ENCODE peak calls at places on chromosomes 2 and 18, in four cellular contexts. N is fibroblast of lung, D is GM23248, Z is mesenchymal stem cell. J is an unnamed sample.

GRCh38 chr2:169366066-169366465 is 3.7 kb upstream of the LRP2 start:
- DNase-seq in N (peak; percentile 2), D (no peak), Z (no peak), J (no peak)

GRCh38 chr18:22282311-22283235 is 113.2 kb downstream of the GATA6 start:
- DNase-seq in N (peak; percentile 92), D (peak; percentile 69), Z (peak; percentile 98), J (no peak)

GRCh38 chr2:38863061-38863695 is 12.6 kb downstream of the DHX57 start:
- DNase-seq in N (no peak), D (no peak), Z (no peak), J (no peak)

GRCh38 chr2:63056309-63057065 is 5.9 kb downstream of the OTX1 start:
- DNase-seq in N (no peak), D (peak; percentile 51), Z (peak; percentile 27), J (no peak)

GRCh38 chr2:128401680-128402079 is 83.0 kb upstream of the HS6ST1 start:
- DNase-seq in N (no peak), D (no peak), Z (no peak), J (no peak)

GRCh38 chr18:9366126-9366714 is 31.6 kb downstream of the TWSG1 start:
- DNase-seq in N (peak; percentile 44), D (peak; percentile 60), Z (peak; percentile 47), J (no peak)

GRCh38 chr2:75614062-75614710 is 32.4 kb upstream of the MRPL19 start:
- DNase-seq in N (no peak), D (no peak), Z (no peak), J (no peak)

GRCh38 chr2:112121682-112122254 is 16.4 kb upstream of the FBLN7 start:
- DNase-seq in N (peak; percentile 74), D (peak; percentile 71), Z (peak; percentile 58), J (peak; percentile 45)

GRCh38 chr2:72917138-72917874 is at the start of gene EMX1:
- DNase-seq in N (no peak), D (peak; percentile 46), Z (peak; percentile 26), J (no peak)

GRCh38 chr2:177403822-177404221 is 11.2 kb downstream of the AGPS start:
- DNase-seq in N (no peak), D (peak; percentile 77), Z (no peak), J (no peak)

GRCh38 chr2:170024721-170025120 is 153.2 kb upstream of the MYO3B start:
- DNase-seq in N (no peak), D (no peak), Z (no peak), J (no peak)

GRCh38 chr2:27798948-27799645 is 27.6 kb downstream of the MRPL33 start:
- DNase-seq in N (peak; percentile 99), D (peak; percentile 100), Z (peak; percentile 99), J (no peak)

GRCh38 chr18:23115683-23116096 is 19.6 kb upstream of the CABLES1 start:
- DNase-seq in N (peak; percentile 99), D (peak; percentile 99), Z (peak; percentile 100), J (no peak)

GRCh38 chr2:28282248-28282647 is 110.4 kb upstream of the FOSL2 start:
- DNase-seq in N (no peak), D (no peak), Z (no peak), J (no peak)

GRCh38 chr2:96899084-96899735 is 29.3 kb upstream of the SEMA4C start:
- DNase-seq in N (no peak), D (peak; percentile 78), Z (no peak), J (no peak)

GRCh38 chr2:111068435-111069058 is 52.2 kb upstream of the BCL2L11 start:
- DNase-seq in N (no peak), D (no peak), Z (no peak), J (no peak)

GRCh38 chr2:10329880-10330699 is 27.4 kb downstream of the HPCAL1 start:
- DNase-seq in N (peak; percentile 38), D (peak; percentile 79), Z (peak; percentile 67), J (peak; percentile 25)

GRCh38 chr18:3305354-3305762 is 43.4 kb downstream of the MYL12B start:
- DNase-seq in N (peak; percentile 99), D (peak; percentile 98), Z (peak; percentile 98), J (no peak)

GRCh38 chr2:202037086-202037485 is 3.4 kb downstream of the FZD7 start:
- DNase-seq in N (peak; percentile 65), D (peak; percentile 59), Z (peak; percentile 43), J (no peak)

GRCh38 chr2:42200534-42201227 is 31.5 kb downstream of the EML4 start:
- DNase-seq in N (peak; percentile 54), D (peak; percentile 50), Z (peak; percentile 18), J (no peak)

GRCh38 chr2:218262631-218263586 is 2.1 kb downstream of the GPBAR1 start:
- DNase-seq in N (no peak), D (no peak), Z (no peak), J (no peak)

GRCh38 chr2:60512641-60513040 is 40.8 kb downstream of the BCL11A start:
- DNase-seq in N (no peak), D (no peak), Z (no peak), J (no peak)

GRCh38 chr2:99507964-99508818 is 18.4 kb upstream of the REV1 start:
- DNase-seq in N (no peak), D (no peak), Z (no peak), J (no peak)

GRCh38 chr2:98085649-98086048 is 1.3 kb upstream of the VWA3B start:
- DNase-seq in N (no peak), D (no peak), Z (no peak), J (no peak)

GRCh38 chr2:102376052-102376591 is 20.5 kb downstream of the IL18R1 start:
- DNase-seq in N (peak; percentile 43), D (peak; percentile 6), Z (no peak), J (no peak)

GRCh38 chr2:64629329-64629781 is 24.4 kb downstream of the SERTAD2 start:
- DNase-seq in N (no peak), D (no peak), Z (no peak), J (no peak)

GRCh38 chr2:208356846-208357574 is 49.6 kb upstream of the PTH2R start:
- DNase-seq in N (peak; percentile 6), D (no peak), Z (peak; percentile 6), J (no peak)

GRCh38 chr2:150484461-150484931 is 3.0 kb downstream of the RND3 start:
- DNase-seq in N (peak; percentile 44), D (peak; percentile 55), Z (peak; percentile 56), J (no peak)

GRCh38 chr2:134657650-134658250 is 61.0 kb downstream of the TMEM163 start:
- DNase-seq in N (no peak), D (peak; percentile 30), Z (no peak), J (peak; percentile 37)

GRCh38 chr2:54047658-54048057 is 67.8 kb upstream of the ACYP2 start:
- DNase-seq in N (no peak), D (no peak), Z (no peak), J (no peak)

GRCh38 chr2:223122706-223123265 is 70.8 kb downstream of the KCNE4 start:
- DNase-seq in N (no peak), D (no peak), Z (no peak), J (no peak)

GRCh38 chr2:117942958-117943672 is 70.8 kb downstream of the CCDC93 start:
- DNase-seq in N (peak; percentile 54), D (peak; percentile 84), Z (no peak), J (no peak)

GRCh38 chr2:65729246-65729645 is 296.8 kb upstream of the SPRED2 start:
- DNase-seq in N (no peak), D (no peak), Z (no peak), J (no peak)

GRCh38 chr2:143525006-143525405 is 395.8 kb downstream of the ARHGAP15 start:
- DNase-seq in N (peak; percentile 46), D (peak; percentile 27), Z (peak; percentile 69), J (no peak)

GRCh38 chr2:54671010-54671409 is 52.5 kb upstream of the EML6 start:
- DNase-seq in N (no peak), D (no peak), Z (no peak), J (no peak)

GRCh38 chr18:7464245-7464966 is 102.7 kb upstream of the PTPRM start:
- DNase-seq in N (no peak), D (no peak), Z (no peak), J (no peak)

DNA sequence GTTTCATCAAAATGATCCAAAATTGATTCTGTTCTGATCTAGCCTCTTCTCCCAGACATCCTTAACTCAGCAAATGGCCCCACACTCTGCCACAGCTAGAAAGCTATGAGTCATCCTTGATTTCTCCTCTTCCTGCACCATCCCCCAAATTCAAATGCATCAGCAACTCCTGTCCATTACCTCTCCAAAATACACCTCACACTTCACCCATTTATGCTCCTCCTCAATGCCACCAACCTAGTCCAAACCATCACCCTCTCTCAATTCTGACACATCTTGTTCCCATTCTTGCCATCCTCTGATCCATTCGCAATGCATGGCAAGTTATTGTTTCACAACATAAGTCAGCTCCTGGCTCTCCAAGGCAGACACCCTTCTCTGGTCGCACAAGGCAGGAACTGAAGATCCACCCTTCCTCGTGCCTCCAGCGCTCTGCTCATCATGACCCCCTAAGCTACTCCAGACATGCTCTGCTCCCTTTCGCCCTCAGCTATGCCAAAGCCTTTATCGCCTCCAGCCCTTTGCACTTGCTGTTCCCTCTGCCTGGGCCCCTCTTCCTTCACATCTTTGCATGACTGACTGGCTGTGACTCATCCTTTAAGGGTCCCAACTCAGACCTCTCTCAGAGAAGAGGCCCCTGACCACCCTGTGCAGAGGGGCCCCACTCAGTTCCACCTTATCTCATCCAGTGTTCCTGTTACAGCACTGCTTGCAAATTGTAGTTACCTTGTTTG is 83.6 kb downstream of the MREG start:
- DNase-seq in N (peak; percentile 24), D (peak; percentile 67), Z (peak; percentile 49), J (no peak)
- H3K27ac ChIP-seq in N (no peak overlapping the region), D (peak overlapping the region; percentile 58), Z (peak overlapping the region; percentile 74), J (no peak overlapping the region)

GRCh38 chr2:204225633-204226032 is 289.1 kb downstream of the ICOS start:
- DNase-seq in N (no peak), D (no peak), Z (no peak), J (no peak)
- H3K4me3 ChIP-seq in N (no peak overlapping the region), D (no peak overlapping the region), Z (no peak overlapping the region), J (no peak overlapping the region)

DNA sequence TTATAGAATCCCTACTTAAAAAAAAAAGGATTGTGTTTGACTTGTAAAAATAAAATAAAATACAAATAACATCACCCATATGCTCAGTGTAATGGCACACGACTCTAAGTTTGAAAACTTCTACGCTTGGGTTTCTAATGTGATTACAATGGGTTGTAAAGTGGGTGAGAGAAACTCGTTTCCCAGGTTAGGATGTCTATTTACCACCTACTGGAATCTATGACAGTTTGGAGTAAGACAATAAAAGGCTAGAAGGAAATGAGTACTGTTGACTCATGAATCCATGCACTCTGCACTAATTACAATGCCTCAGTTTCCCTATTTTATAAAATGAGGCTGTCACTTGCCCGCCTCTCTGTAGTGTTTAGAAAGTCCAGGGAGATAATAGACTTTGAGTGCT is 204.2 kb upstream of the FBXO11 start:
- DNase-seq in N (no peak), D (no peak), Z (no peak), J (no peak)
- H3K4me2 ChIP-seq in N (peak overlapping the region; percentile 94), D (no peak overlapping the region), Z (no peak overlapping the region), J (no peak overlapping the region)

GRCh38 chr2:37523861-37524362 is 147.5 kb downstream of the CDC42EP3 start:
- DNase-seq in N (peak; percentile 96), D (peak; percentile 83), Z (peak; percentile 69), J (no peak)
- H3K27ac ChIP-seq in N (no peak overlapping the region), D (peak overlapping the region; percentile 13), Z (no peak overlapping the region), J (no peak overlapping the region)